ENCODE peak calls at places on chromosomes 11 and 22, in six cellular contexts. B is MM.1S, W is IMR-90, F is GM23338, Z is neural progenitor cell, Y is fibroblast of lung. R is an unnamed sample.

GRCh38 chr11:1887451-1888346 is 4.0 kb downstream of the PRR33 start:
- DNase-seq in F (no peak), W (no peak), Z (no peak), B (no peak), Y (no peak), R (no peak)

GRCh38 chr22:17830041-17830961 is 56.0 kb upstream of the BID start:
- DNase-seq in B (peak), Y (peak), F (peak), W (peak), Z (peak), R (peak)

GRCh38 chr11:58027341-58027740 is 3.4 kb upstream of the OR6Q1 start:
- DNase-seq in Y (peak), W (peak), B (no peak), F (no peak), Z (no peak), R (no peak)

GRCh38 chr22:37961062-37961461 is 7.6 kb downstream of the POLR2F start:
- DNase-seq in Z (no peak), B (no peak), Y (no peak), F (no peak), W (no peak), R (no peak)

GRCh38 chr11:74742070-74742469 is 6.6 kb upstream of the RNF169 start:
- DNase-seq in B (no peak), Y (no peak), W (no peak), Z (no peak), F (no peak), R (no peak)

GRCh38 chr11:4636962-4637661 is at the start of gene OR51D1:
- DNase-seq in F (peak), W (peak), B (peak), Z (peak), Y (peak), R (peak)

GRCh38 chr11:76493040-76493439 is 48.2 kb downstream of the EMSY start:
- DNase-seq in Z (no peak), W (no peak), F (no peak), B (no peak), Y (no peak), R (no peak)

GRCh38 chr22:23401111-23401909 is 178.8 kb downstream of the IGLL1 start:
- DNase-seq in W (peak), Y (peak), Z (no peak), B (no peak), F (no peak), R (no peak)

GRCh38 chr22:38017272-38017920 is 33.0 kb upstream of the SOX10 start:
- DNase-seq in Y (peak), W (peak), F (no peak), Z (no peak), B (no peak), R (no peak)

GRCh38 chr22:36940676-36941075 is 27.2 kb downstream of the CSF2RB start:
- DNase-seq in F (peak), Z (no peak), W (no peak), B (peak), Y (no peak), R (peak)

GRCh38 chr22:19568337-19569311 is 44.4 kb upstream of the CLDN5 start:
- DNase-seq in W (peak), Y (peak), B (no peak), Z (no peak), F (no peak), R (no peak)

GRCh38 chr11:108199446-108200321 is 22.8 kb downstream of the NPAT start:
- DNase-seq in Z (no peak), B (no peak), F (peak), Y (peak), W (peak), R (no peak)

GRCh38 chr22:36155702-36156101 is 4.9 kb downstream of the APOL3 start:
- DNase-seq in B (no peak), Y (no peak), F (no peak), Z (no peak), W (no peak), R (no peak)

GRCh38 chr11:57210731-57211335 is 26.2 kb downstream of the APLNR start:
- DNase-seq in Z (no peak), Y (no peak), W (no peak), B (no peak), F (peak), R (no peak)

GRCh38 chr22:23534201-23534850 is 45.8 kb downstream of the IGLL1 start:
- DNase-seq in Y (no peak), W (no peak), F (no peak), Z (no peak), B (no peak), R (no peak)

GRCh38 chr22:36318442-36318841 is 65.5 kb downstream of the APOL1 start:
- DNase-seq in B (no peak), F (no peak), Y (no peak), W (no peak), Z (no peak), R (no peak)

GRCh38 chr11:63146586-63146985 is 2.6 kb upstream of the SLC22A24 start:
- DNase-seq in B (no peak), Z (no peak), W (no peak), Y (no peak), F (no peak), R (no peak)

GRCh38 chr11:66420671-66421476 is at the start of gene NPAS4:
- DNase-seq in F (peak), Z (peak), B (no peak), Y (no peak), W (no peak), R (no peak)

GRCh38 chr22:38034278-38034882 is 22.8 kb upstream of the PICK1 start:
- DNase-seq in Z (peak), B (no peak), F (peak), W (peak), Y (peak), R (no peak)

GRCh38 chr22:17109113-17109865 is 11.9 kb downstream of the TMEM121B start:
- DNase-seq in W (no peak), Y (no peak), Z (no peak), B (no peak), F (no peak), R (no peak)

GRCh38 chr22:17578129-17578754 is 14.9 kb downstream of the SLC25A18 start:
- DNase-seq in Y (peak), F (no peak), Z (no peak), W (peak), B (no peak), R (no peak)

GRCh38 chr22:19717691-19718254 is 3.5 kb downstream of the SEPTIN5 start:
- DNase-seq in Z (peak), Y (peak), B (peak), W (peak), F (peak), R (peak)

GRCh38 chr22:21623402-21623970 is 6.3 kb downstream of the YDJC start:
- DNase-seq in F (no peak), B (no peak), W (no peak), Y (no peak), Z (no peak), R (no peak)

GRCh38 chr22:37162221-37163095 is 12.7 kb upstream of the IL2RB start:
- DNase-seq in B (peak), Z (no peak), W (no peak), Y (no peak), F (no peak), R (no peak)

GRCh38 chr11:11965656-11966353 is 42.6 kb downstream of the DKK3 start:
- DNase-seq in B (no peak), Z (no peak), Y (no peak), W (no peak), F (no peak), R (no peak)

GRCh38 chr22:36343720-36344105 is 44.1 kb downstream of the MYH9 start:
- DNase-seq in Y (no peak), W (no peak), F (no peak), B (no peak), Z (no peak), R (no peak)

GRCh38 chr22:44218071-44218470 is 37.3 kb downstream of the PARVG start:
- DNase-seq in B (no peak), F (no peak), W (no peak), Y (no peak), Z (no peak), R (no peak)

GRCh38 chr11:116901211-116901610 is 63.8 kb upstream of the APOA1 start:
- DNase-seq in B (no peak), W (no peak), Y (no peak), Z (no peak), F (no peak), R (no peak)

GRCh38 chr11:40274017-40274416 is 1185.4 kb downstream of the LRRC4C start:
- DNase-seq in W (peak), F (no peak), B (no peak), Y (peak), Z (no peak), R (no peak)

GRCh38 chr11:34640050-34640971 is 19.4 kb downstream of the EHF start:
- DNase-seq in F (no peak), Z (peak), Y (no peak), W (no peak), B (no peak), R (no peak)

GRCh38 chr11:110430267-110431211 is 791 bp downstream of the FDX1 start:
- DNase-seq in F (peak), W (peak), Y (peak), Z (peak), B (peak), R (peak)

GRCh38 chr11:27166130-27166529 is 125.5 kb downstream of the BBOX1 start:
- DNase-seq in Z (no peak), B (no peak), W (no peak), F (peak), Y (no peak), R (no peak)

GRCh38 chr11:24678956-24679355 is 182.1 kb downstream of the LUZP2 start:
- DNase-seq in Z (no peak), W (no peak), Y (no peak), F (no peak), B (no peak), R (no peak)

GRCh38 chr11:70281114-70281729 is 10.7 kb downstream of the PPFIA1 start:
- DNase-seq in W (peak), B (no peak), Z (no peak), F (no peak), Y (peak), R (no peak)

GRCh38 chr22:44632823-44633478 is 69.1 kb upstream of the PRR5 start:
- DNase-seq in Y (no peak), B (no peak), F (no peak), W (no peak), Z (no peak), R (no peak)

GRCh38 chr11:47179655-47179991 is 2.9 kb upstream of the ARFGAP2 start:
- DNase-seq in B (peak), F (peak), Y (no peak), W (peak), Z (peak), R (peak)

GRCh38 chr22:20036119-20036518 is 15.2 kb downstream of the TANGO2 start:
- DNase-seq in F (no peak), Z (no peak), W (no peak), B (peak), Y (no peak), R (no peak)

GRCh38 chr11:69245041-69245440 is 48.9 kb upstream of the MYEOV start:
- DNase-seq in F (no peak), Y (no peak), B (no peak), W (no peak), Z (no peak), R (no peak)

GRCh38 chr11:91396243-91397133 is 828.1 kb upstream of the FAT3 start:
- DNase-seq in F (no peak), Z (no peak), W (peak), B (no peak), Y (peak), R (no peak)

DNA sequence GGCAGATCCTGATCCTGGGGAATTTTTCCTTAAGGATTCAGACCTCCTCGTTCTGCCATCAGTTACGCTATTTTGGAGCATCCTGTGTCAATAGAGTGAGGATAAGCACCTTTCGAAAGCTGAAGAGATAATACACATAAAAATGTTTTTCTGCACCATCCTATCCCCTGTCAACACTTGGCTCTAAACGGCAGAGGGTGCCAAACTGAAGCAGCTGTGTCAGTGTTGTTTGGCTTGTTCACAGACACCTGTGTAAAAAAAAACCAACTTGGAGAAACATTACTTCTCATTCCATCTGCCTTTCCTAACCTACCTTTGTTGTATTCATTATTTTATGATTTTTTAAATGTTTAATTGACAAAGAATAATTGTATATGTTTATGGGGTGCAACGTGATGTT is 417.0 kb upstream of the DDI1 start:
- DNase-seq in W (no peak), B (peak), Y (no peak), F (no peak), Z (no peak), R (peak)
- TF ChIP-seq CTCF in W (no peak), B (peak), Y (no peak), F (peak), Z (no peak), R (peak)

DNA sequence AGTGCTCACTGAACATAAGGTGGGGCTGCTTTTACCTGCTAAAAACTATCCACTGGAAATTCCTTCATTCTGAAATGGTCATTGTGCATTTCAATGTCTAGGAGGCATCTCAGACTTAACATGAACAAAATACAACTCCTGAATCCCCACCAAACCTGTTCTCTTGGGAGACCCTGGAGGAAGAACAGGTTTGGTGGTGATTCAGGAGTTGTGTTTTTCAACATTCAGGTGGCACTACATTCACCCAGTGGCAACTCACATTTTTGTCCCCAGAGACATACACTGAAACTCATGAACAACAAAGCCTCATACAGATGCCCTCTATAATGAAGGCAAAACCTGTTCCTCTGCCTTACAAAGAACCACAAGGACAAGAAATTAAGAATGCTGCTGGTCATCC is 64.3 kb upstream of the CYP2D6 start:
- DNase-seq in F (no peak), B (no peak), Z (no peak), W (no peak), Y (no peak), R (no peak)
- H3K4me2 ChIP-seq in F (no peak), B (no peak), Z (no peak), W (no peak), Y (no peak), R (no peak)

GRCh38 chr11:14148653-14149273 is 186.2 kb downstream of the SPON1 start:
- DNase-seq in Z (peak), W (peak), B (peak), Y (peak), F (peak), R (peak)
- TF ChIP-seq CTCF in Z (peak), W (peak), B (peak), Y (peak), F (peak), R (peak)

DNA sequence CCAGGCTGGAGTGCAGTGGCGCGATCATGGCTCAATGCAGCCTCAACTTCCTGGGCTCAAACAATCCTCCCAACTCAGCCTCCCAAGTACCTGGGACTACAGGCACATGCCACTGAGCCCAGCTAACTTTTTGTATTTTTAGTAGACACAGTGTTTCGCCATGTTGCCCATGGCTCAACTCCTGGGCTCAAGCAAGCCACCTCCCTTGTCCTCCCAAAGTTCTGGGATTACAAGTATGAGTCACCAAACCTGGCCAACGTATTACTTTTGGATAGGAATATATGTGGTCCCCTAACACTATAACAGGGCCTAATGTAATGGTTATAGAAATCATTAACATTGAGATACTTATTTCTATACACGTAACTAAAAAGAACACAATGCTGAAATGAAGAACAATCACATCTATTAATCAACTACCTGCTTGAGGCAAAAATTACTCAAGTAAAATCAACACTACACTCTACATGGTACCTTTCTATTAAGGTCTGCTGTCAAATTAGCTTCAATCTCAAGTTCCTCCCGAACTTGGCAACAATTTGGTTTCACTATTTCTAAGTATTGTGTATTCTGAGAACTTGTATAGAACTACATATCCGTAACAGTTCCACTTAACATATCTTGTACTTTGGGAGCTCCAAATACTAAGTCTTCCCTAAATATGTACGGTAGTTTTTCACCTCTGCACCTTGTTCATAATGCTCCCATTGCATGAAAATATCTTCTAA is 124.9 kb downstream of the FCHSD2 start:
- DNase-seq in Z (no peak), W (no peak), B (no peak), F (no peak), Y (no peak), R (no peak)
- H3K4me2 ChIP-seq in Z (no peak), W (no peak), B (no peak), F (no peak), Y (no peak), R (no peak)

DNA sequence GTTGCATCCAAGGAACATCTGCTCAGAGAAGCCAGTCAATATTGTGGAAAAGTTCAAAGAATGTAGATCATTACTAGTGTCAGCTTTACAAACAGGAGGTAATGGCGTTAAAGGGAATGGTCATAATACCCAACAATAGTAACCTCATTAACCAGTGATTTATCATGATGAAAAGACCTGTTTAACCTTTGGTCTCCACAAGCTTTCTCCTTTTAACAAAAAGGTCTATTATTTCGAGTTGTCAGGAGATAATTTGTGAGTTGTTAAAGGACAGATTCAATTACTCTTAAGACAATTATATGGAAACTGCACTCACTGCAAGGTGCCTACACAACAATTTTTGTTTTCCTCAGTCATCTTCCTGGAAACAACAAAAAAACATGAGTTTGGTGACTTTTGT is 73.8 kb upstream of the HTATIP2 start:
- DNase-seq in Y (no peak), Z (peak), F (no peak), W (no peak), B (no peak), R (no peak)
- TF ChIP-seq CTCF in Y (no peak), Z (no peak), F (no peak), W (no peak), B (no peak), R (no peak)

DNA sequence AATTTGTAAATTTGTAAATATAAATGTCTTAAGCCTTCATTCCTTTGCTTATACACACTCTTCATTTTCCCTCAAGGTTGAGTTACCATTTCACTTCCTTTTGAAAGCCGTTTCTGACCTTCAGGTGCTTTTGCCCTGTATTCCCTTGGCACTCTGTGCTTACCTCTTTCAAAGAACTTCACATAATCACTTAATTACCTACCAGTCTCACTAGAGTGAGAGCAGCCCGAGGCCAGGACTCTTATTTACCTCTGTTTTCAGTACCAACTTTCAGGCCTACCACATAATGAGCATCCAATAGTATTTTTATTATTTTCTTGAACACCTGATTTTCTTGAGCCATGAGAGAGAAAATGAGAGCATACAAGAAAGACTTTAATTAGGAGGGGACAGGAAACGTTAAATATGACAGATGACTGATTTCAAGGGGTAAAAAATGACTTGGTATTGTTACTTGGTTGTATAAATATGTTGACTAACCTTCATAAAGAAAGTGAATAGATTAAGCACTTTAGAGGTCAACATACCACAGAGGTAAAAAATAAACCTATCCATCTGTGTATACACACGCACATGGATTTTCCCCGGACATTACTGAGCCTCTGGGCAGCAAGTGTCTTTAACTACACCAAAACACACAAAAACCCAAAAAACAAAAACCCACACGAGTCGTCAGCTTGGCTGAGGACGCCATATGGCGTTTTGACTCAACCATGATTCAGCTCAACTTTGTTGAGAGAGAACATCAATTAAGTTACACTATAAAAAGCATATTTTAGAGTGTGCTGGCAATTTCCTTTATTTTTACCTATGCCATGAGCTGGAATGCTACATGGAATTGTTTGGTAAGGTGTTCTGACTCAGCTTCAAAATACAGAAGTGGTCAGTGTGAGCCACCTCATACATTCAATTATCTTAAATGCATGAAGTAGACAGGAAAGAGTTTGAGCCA is 7.6 kb downstream of the ATXN10 start:
- DNase-seq in F (no peak), Y (peak), Z (no peak), B (no peak), W (peak), R (no peak)
- H3K4me2 ChIP-seq in F (no peak), Y (peak), Z (no peak), B (no peak), W (peak), R (peak)

GRCh38 chr11:869399-870126 is 26.9 kb downstream of the TSPAN4 start:
- DNase-seq in Z (no peak), W (no peak), Y (no peak), B (no peak), F (no peak), R (no peak)

GRCh38 chr11:870418-870817 is 27.8 kb downstream of the TSPAN4 start:
- DNase-seq in Y (no peak), W (no peak), F (no peak), Z (no peak), B (no peak), R (no peak)

GRCh38 chr11:868802-869201 is 26.1 kb downstream of the TSPAN4 start:
- DNase-seq in W (no peak), Z (no peak), Y (no peak), B (no peak), F (no peak), R (no peak)

GRCh38 chr11:871472-871871 is 28.8 kb downstream of the TSPAN4 start:
- DNase-seq in Z (no peak), B (no peak), W (no peak), Y (no peak), F (no peak), R (no peak)

DNA sequence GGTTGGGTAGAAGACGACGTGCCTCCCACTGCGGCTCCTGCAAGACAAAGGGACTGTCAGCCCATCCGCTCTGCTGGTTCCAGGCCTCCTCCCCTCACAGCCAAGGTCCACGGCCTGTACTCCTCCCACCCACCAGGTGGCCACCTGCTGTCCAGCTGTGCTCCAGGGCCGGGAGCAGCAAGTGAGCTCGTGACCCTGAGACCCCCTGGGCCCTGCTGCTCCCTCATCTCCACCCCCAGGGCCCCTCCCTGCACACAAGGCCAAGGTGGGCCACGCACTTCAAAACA is 27.4 kb downstream of the TSPAN4 start:
- DNase-seq in Y (no peak), B (no peak), W (no peak), Z (no peak), F (peak), R (no peak)
- TF ChIP-seq CTCF in Y (no peak), B (no peak), W (peak), Z (no peak), F (peak), R (no peak)

R was measured in OCI-LY7.